ENCODE peak calls at places on chromosomes 2 and 18, in six cellular contexts. Q, G, Z, N, F and V are unnamed samples.

GRCh38 chr2:26916128-26916692 is 54.2 kb upstream of the MAPRE3 start:
- DNase-seq in Q (no peak), G (no peak), Z (no peak), N (no peak), F (no peak), V (no peak)

GRCh38 chr2:72143441-72144356 is 4.0 kb downstream of the CYP26B1 start:
- DNase-seq in Q (no peak), G (no peak), Z (no peak), N (peak), F (peak), V (no peak)

GRCh38 chr2:236988216-236988615 is 97.5 kb upstream of the COPS8 start:
- DNase-seq in Q (no peak), G (no peak), Z (no peak), N (no peak), F (no peak), V (no peak)

GRCh38 chr2:12701786-12702660 is 14.7 kb upstream of the TRIB2 start:
- DNase-seq in Q (peak), G (peak), Z (no peak), N (peak), F (no peak), V (no peak)

GRCh38 chr2:223970343-223971128 is 13.3 kb downstream of the MRPL44 start:
- DNase-seq in Q (peak), G (peak), Z (peak), N (peak), F (no peak), V (peak)

GRCh38 chr2:201955702-201956141 is 77.9 kb upstream of the FZD7 start:
- DNase-seq in Q (peak), G (peak), Z (no peak), N (no peak), F (no peak), V (peak)

GRCh38 chr2:129813404-129813803 is 166.1 kb upstream of the RAB6C start:
- DNase-seq in Q (no peak), G (no peak), Z (no peak), N (no peak), F (no peak), V (no peak)

GRCh38 chr18:68699043-68699442 is 15.9 kb downstream of the TMX3 start:
- DNase-seq in Q (peak), G (peak), Z (no peak), N (no peak), F (no peak), V (no peak)

GRCh38 chr2:168348076-168348475 is 100.7 kb upstream of the STK39 start:
- DNase-seq in Q (no peak), G (peak), Z (peak), N (peak), F (no peak), V (no peak)

GRCh38 chr2:99637157-99637697 is 147.4 kb upstream of the REV1 start:
- DNase-seq in Q (no peak), G (no peak), Z (no peak), N (no peak), F (no peak), V (no peak)

GRCh38 chr2:142722569-142722968 is 154.9 kb upstream of the KYNU start:
- DNase-seq in Q (no peak), G (peak), Z (no peak), N (no peak), F (no peak), V (no peak)

GRCh38 chr18:27803957-27804356 is 373.0 kb downstream of the CDH2 start:
- DNase-seq in Q (peak), G (no peak), Z (no peak), N (no peak), F (no peak), V (no peak)

GRCh38 chr2:185318271-185318724 is 420.3 kb upstream of the FSIP2 start:
- DNase-seq in Q (no peak), G (no peak), Z (no peak), N (no peak), F (no peak), V (no peak)

GRCh38 chr2:113337809-113338208 is 59.1 kb upstream of the PAX8 start:
- DNase-seq in Q (no peak), G (no peak), Z (no peak), N (no peak), F (no peak), V (no peak)

GRCh38 chr2:11955314-11955713 is 208.9 kb downstream of the LPIN1 start:
- DNase-seq in Q (peak), G (peak), Z (no peak), N (no peak), F (no peak), V (no peak)

GRCh38 chr2:69163556-69163955 is 150.6 kb downstream of the ANTXR1 start:
- DNase-seq in Q (no peak), G (no peak), Z (no peak), N (no peak), F (no peak), V (no peak)

GRCh38 chr2:63654959-63655358 is 66.2 kb downstream of the MDH1 start:
- DNase-seq in Q (peak), G (peak), Z (no peak), N (no peak), F (no peak), V (peak)

GRCh38 chr2:26491563-26492167 is 13.7 kb upstream of the OTOF start:
- DNase-seq in Q (no peak), G (no peak), Z (no peak), N (peak), F (no peak), V (no peak)

GRCh38 chr2:100271210-100271609 is 51.1 kb downstream of the LONRF2 start:
- DNase-seq in Q (no peak), G (no peak), Z (no peak), N (no peak), F (no peak), V (no peak)

GRCh38 chr2:28430377-28430765 is 37.7 kb downstream of the FOSL2 start:
- DNase-seq in Q (no peak), G (no peak), Z (no peak), N (no peak), F (no peak), V (no peak)

GRCh38 chr2:191824403-191824802 is 22.5 kb downstream of the CAVIN2 start:
- DNase-seq in Q (no peak), G (no peak), Z (no peak), N (no peak), F (no peak), V (no peak)

GRCh38 chr18:78677483-78678317 is 301.9 kb upstream of the SALL3 start:
- DNase-seq in Q (no peak), G (no peak), Z (no peak), N (no peak), F (no peak), V (no peak)

DNA sequence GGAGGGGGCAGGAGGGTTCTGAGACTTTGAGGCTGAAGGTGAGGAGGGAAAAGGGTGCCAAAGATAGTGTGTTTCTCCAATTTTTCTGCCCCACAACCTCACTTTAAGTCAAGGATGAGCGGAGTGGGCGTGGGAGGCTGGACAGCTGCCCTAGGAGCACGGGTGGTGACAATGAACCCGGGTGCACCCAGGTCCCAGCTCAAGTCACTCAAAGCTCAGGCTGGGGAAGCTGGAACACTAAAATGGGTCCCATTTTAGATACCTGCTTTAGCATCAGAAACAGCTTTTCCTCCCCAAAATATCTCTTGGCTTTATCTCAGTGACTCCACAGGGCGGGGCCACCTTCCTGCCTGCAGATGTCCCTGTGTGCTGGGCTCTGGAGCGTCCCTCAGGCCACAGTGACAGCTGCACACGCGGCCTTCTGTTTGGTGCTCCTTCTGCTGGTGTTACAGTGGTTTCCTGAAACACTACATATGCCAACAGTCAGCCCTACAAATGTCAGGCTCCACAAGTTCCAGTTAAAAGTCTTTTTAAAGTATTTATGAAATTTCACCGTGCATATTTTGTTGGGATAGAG is 1.4 kb upstream of the MBP start:
- DNase-seq in Q (no peak), G (no peak), Z (peak), N (no peak), F (no peak), V (no peak)
- TF ChIP-seq CTCF in Q (no peak), G (no peak), Z (no peak), N (no peak), F (no peak), V (no peak)

DNA sequence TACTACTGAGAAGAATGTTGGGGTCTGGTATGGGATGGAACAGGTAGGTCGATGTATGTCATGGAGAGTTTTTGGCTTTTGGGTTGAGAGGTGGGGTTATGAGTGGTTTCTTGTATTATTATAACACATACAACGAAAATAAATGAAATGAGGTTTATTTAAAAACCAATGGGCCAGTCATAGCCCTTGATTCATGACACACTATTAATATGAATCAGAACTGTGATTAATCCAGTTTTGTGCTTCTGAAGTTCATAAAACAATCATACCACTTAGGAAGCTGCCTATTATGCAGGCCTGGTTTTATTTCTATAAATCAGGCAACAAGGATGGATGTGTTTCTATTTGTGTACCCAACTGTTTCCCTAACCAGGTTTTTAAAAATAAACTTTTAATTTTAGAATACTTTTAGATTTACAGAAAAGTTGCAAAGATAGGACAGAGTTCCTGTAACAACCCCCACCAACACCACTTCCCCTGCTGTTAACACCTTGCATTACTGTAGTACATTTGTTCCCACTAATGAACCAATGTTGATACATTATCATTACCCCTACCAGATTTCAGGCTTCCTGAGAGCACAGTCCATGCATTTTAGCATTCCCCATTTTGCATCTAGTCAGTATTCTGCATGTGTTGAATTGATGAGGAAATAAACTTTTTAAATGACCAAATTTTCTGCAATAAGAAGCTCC is 37.5 kb upstream of the NCOA1 start:
- DNase-seq in Q (peak), G (no peak), Z (no peak), N (no peak), F (no peak), V (no peak)
- H3K4me3 ChIP-seq in Q (no peak), G (peak), Z (no peak), N (no peak), F (peak), V (no peak)

GRCh38 chr2:151616760-151617339 is 117.4 kb downstream of the NEB start:
- DNase-seq in Q (no peak), G (no peak), Z (no peak), N (peak), F (no peak), V (no peak)

GRCh38 chr2:151619337-151619989 is 114.8 kb downstream of the NEB start:
- DNase-seq in Q (no peak), G (peak), Z (no peak), N (peak), F (no peak), V (no peak)

GRCh38 chr2:151614159-151614558 is 120.1 kb downstream of the NEB start:
- DNase-seq in Q (peak), G (no peak), Z (no peak), N (no peak), F (no peak), V (no peak)

GRCh38 chr2:151611351-151611750 is 122.9 kb downstream of the NEB start:
- DNase-seq in Q (no peak), G (no peak), Z (no peak), N (no peak), F (no peak), V (no peak)

DNA sequence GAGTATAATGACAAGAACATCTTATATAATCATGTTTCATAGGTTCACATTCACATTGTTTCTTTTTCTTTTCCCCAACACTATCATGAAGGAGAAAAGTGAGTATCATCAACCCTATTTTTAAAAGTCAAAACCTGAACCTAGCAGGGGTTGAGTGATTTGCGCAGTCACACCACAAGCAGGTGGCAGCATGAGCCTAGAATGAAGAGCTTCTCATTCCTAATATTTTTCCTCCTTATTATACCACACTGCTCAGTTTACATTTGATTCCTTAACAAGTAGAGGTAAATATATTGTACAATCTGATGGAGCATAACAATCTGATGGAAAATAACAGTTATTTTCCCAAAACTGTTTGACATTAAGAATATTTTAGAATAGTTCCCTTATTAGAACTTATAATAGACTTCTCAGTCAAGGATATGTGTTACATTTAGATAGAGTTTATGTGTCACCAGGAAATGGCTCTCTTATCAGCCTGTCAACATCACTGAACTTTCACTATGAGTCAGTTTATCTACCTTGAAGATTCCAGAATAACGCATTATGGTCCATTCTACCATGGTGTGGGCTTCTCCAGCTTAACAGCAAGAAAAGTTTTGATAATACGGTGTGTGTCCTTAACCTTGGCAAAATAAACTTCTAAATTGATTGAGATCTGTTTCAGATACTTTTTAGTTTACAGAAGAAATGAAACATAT is 119.5 kb downstream of the NEB start:
- DNase-seq in Q (no peak), G (no peak), Z (no peak), N (peak), F (no peak), V (no peak)
- TF ChIP-seq CTCF in Q (no peak), G (no peak), Z (no peak), N (no peak), F (no peak), V (no peak)

GRCh38 chr2:24339856-24340262 is 20.5 kb downstream of the ITSN2 start:
- DNase-seq in Q (no peak), G (no peak), Z (no peak), N (no peak), F (no peak), V (no peak)
- H3K4me3 ChIP-seq in Q (no peak), G (no peak), Z (no peak), N (no peak), F (no peak), V (no peak)

DNA sequence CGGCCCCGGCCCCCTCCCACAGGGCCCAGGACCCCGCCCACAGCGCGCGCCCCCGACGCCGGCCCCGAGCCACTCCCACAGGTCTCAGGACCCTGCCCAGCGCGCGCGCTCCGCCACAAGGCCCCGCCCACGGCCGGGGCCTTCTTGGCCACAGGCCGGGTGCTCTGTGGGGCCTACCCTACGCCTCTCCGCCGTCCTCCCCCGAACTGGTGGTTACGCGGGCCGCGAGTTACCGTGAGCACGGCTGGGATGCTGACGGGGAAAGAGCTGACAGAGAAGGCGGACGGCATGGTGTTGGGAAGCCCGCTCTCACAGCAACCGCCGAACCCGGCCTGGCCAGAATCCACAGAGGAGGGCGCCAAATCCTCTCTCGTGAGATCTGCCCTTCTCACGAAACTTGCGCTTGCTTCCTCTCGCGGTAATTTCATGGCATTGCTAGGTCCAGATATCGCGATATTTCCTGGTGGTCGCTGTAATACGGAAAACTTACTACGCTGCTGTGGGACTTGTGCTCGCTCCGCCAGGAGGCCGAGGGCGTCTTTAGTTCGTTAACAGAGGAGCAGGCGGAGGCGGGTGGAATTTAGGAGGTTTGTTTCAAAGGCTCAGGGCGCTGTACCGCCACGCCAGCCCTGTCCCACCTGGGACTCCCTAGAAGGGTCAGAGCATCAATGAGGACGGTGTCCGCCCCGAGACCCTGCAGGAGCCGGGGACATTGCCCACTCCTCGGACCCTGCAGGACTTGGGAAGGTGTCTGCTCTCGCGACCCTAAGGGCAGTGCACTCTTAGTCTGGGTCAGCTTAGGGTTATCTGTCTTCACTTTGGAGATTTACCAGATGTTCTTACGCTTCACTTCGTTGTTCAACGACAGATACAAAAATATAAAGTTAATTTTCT is at the start of gene TMEM18:
- DNase-seq in Q (peak), G (peak), Z (peak), N (peak), F (peak), V (peak)
- TF ChIP-seq CTCF in Q (peak), G (peak), Z (no peak), N (peak), F (peak), V (peak)

GRCh38 chr18:3874593-3874992 is 424.6 kb downstream of the TGIF1 start:
- DNase-seq in Q (no peak), G (no peak), Z (no peak), N (no peak), F (no peak), V (no peak)

GRCh38 chr18:3873211-3873610 is 423.2 kb downstream of the TGIF1 start:
- DNase-seq in Q (no peak), G (no peak), Z (no peak), N (no peak), F (no peak), V (no peak)

GRCh38 chr18:3872651-3873050 is 422.7 kb downstream of the TGIF1 start:
- DNase-seq in Q (no peak), G (no peak), Z (no peak), N (no peak), F (no peak), V (no peak)

GRCh38 chr18:3875376-3875775 is 425.4 kb downstream of the TGIF1 start:
- DNase-seq in Q (no peak), G (no peak), Z (no peak), N (no peak), F (no peak), V (no peak)

GRCh38 chr18:3873698-3874495 is 423.9 kb downstream of the TGIF1 start:
- DNase-seq in Q (no peak), G (peak), Z (no peak), N (no peak), F (no peak), V (no peak)
- H3K4me3 ChIP-seq in Q (no peak), G (peak), Z (no peak), N (no peak), F (peak), V (no peak)

GRCh38 chr2:96771792-96772618 is 11.3 kb downstream of the CNNM4 start:
- DNase-seq in Q (no peak), G (no peak), Z (peak), N (no peak), F (no peak), V (no peak)
- TF ChIP-seq CTCF in Q (no peak), G (no peak), Z (no peak), N (no peak), F (no peak), V (no peak)